ENCODE peak calls at places on chromosome 16, in five cellular contexts. One of them, this sample, is unnamed.

GRCh38 chr16:71311553-71312158 is 22.5 kb upstream of the CMTR2 start:
- DNase-seq in epithelial cell of prostate: no peak
- DNase-seq in upper lobe of left lung: no peak
- DNase-seq in tibial artery: no peak
- DNase-seq in right cardiac atrium: no peak
- DNase-seq in this sample: peak; percentile 17

GRCh38 chr16:26051078-26051477 is 359.3 kb downstream of the HS3ST4 start:
- DNase-seq in epithelial cell of prostate: no peak
- DNase-seq in right cardiac atrium: no peak
- DNase-seq in upper lobe of left lung: no peak
- DNase-seq in tibial artery: no peak
- DNase-seq in this sample: no peak

GRCh38 chr16:767743-768235 is 7.3 kb downstream of the MSLN start:
- DNase-seq in epithelial cell of prostate: no peak
- DNase-seq in right cardiac atrium: peak; percentile 69
- DNase-seq in tibial artery: no peak
- DNase-seq in upper lobe of left lung: no peak
- DNase-seq in this sample: no peak

GRCh38 chr16:78377312-78377711 is 277.9 kb downstream of the WWOX start:
- DNase-seq in upper lobe of left lung: no peak
- DNase-seq in right cardiac atrium: no peak
- DNase-seq in epithelial cell of prostate: no peak
- DNase-seq in tibial artery: no peak
- DNase-seq in this sample: no peak

GRCh38 chr16:71792176-71792575 is 16.5 kb downstream of the AP1G1 start:
- DNase-seq in right cardiac atrium: no peak
- DNase-seq in epithelial cell of prostate: no peak
- DNase-seq in tibial artery: no peak
- DNase-seq in upper lobe of left lung: no peak
- DNase-seq in this sample: no peak

GRCh38 chr16:57704011-57704904 is 9.7 kb downstream of the DRC7 start:
- DNase-seq in epithelial cell of prostate: no peak
- DNase-seq in upper lobe of left lung: no peak
- DNase-seq in tibial artery: no peak
- DNase-seq in right cardiac atrium: no peak
- DNase-seq in this sample: no peak

GRCh38 chr16:82672676-82673075 is 45.9 kb downstream of the CDH13 start:
- DNase-seq in upper lobe of left lung: no peak
- DNase-seq in tibial artery: no peak
- DNase-seq in epithelial cell of prostate: no peak
- DNase-seq in right cardiac atrium: no peak
- DNase-seq in this sample: no peak

GRCh38 chr16:13110124-13110796 is 208.9 kb downstream of the SHISA9 start:
- DNase-seq in upper lobe of left lung: no peak
- DNase-seq in right cardiac atrium: no peak
- DNase-seq in tibial artery: peak; percentile 53
- DNase-seq in epithelial cell of prostate: no peak
- DNase-seq in this sample: no peak

GRCh38 chr16:70341600-70341999 is 5.1 kb upstream of the DDX19A start:
- DNase-seq in epithelial cell of prostate: no peak
- DNase-seq in tibial artery: no peak
- DNase-seq in upper lobe of left lung: no peak
- DNase-seq in right cardiac atrium: no peak
- DNase-seq in this sample: no peak

GRCh38 chr16:23941025-23941424 is 105.2 kb downstream of the PRKCB start:
- DNase-seq in right cardiac atrium: no peak
- DNase-seq in tibial artery: no peak
- DNase-seq in epithelial cell of prostate: no peak
- DNase-seq in upper lobe of left lung: no peak
- DNase-seq in this sample: no peak

GRCh38 chr16:14051110-14051729 is 19.9 kb upstream of the MRTFB start:
- DNase-seq in epithelial cell of prostate: no peak
- DNase-seq in tibial artery: no peak
- DNase-seq in upper lobe of left lung: no peak
- DNase-seq in right cardiac atrium: no peak
- DNase-seq in this sample: no peak

GRCh38 chr16:88730632-88731607 is 24.6 kb downstream of the CTU2 start:
- DNase-seq in right cardiac atrium: no peak
- DNase-seq in upper lobe of left lung: no peak
- DNase-seq in epithelial cell of prostate: no peak
- DNase-seq in tibial artery: no peak
- DNase-seq in this sample: no peak

GRCh38 chr16:9091867-9092281 is 430 bp downstream of the HAPSTR1 start:
- DNase-seq in upper lobe of left lung: no peak
- DNase-seq in tibial artery: peak; percentile 41
- DNase-seq in right cardiac atrium: peak; percentile 83
- DNase-seq in epithelial cell of prostate: no peak
- DNase-seq in this sample: peak; percentile 53

DNA sequence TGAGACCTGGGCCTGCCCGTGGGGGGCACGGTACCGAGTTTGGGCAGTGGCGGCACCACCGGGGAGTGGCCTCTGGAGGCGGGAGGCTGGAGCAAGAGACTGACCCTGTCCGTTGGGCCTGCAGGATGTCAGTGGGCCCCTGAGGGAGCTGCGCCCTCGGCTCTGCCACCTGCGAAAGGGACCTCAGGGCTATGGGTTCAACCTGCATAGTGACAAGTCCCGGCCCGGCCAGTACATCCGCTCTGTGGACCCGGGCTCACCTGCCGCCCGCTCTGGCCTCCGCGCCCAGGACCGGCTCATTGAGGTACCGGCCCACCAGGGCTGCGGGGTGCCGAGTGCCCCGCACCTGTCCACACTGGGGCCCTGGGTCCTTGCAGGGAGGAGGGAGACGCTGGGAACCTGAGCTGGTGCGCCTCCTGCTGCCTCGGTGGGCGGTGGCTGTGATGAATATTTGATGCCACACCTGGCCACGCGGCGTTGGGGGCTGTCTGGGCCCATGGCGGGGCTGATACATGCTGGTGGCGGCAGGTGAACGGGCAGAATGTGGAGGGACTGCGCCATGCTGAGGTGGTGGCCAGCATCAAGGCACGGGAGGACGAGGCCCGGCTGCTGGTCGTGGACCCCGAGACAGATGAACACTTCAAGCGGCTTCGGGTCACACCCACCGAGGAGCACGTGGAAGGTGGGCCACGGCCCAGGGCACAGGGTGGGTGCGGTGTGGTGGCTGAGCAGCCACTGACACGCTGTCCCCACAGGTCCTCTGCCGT is 9.7 kb downstream of the NHERF2 start:
- DNase-seq in right cardiac atrium: peak; percentile 71
- DNase-seq in tibial artery: no peak
- DNase-seq in upper lobe of left lung: no peak
- DNase-seq in epithelial cell of prostate: no peak
- DNase-seq in this sample: no peak
- H3K27ac ChIP-seq in right cardiac atrium: peak overlapping the region; percentile 88
- H3K27ac ChIP-seq in tibial artery: peak overlapping the region; percentile 98
- H3K27ac ChIP-seq in upper lobe of left lung: peak overlapping the region; percentile 95
- H3K27ac ChIP-seq in epithelial cell of prostate: no peak overlapping the region
- H3K27ac ChIP-seq in this sample: peak overlapping the region; percentile 75

DNA sequence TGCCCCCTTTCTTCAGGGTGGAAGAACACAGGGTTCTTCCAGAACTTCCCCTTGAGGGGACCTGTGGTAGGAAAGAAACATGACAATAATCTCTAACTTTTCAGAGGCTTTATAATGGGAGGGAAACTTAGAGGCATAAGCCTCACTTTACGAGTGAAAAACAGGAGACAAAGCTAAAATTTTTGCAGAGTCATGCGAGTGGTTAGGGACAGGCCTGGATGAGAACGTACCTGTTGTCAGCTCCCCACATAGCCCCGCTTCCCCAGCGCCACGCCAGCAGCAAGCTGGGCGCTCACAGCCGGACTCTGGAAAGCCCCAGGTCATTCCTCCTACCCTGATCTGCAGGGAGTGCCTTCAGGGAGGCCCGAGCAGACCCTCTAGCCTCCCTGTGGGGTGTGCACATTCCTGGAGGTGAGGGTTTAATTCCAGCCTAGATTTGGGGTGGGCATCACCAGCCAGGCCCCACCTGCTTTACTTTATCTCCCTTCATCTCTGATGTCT is 53.6 kb downstream of the LDHD start:
- DNase-seq in right cardiac atrium: no peak
- DNase-seq in epithelial cell of prostate: no peak
- DNase-seq in tibial artery: no peak
- DNase-seq in upper lobe of left lung: no peak
- DNase-seq in this sample: no peak
- H3K27ac ChIP-seq in right cardiac atrium: no peak overlapping the region
- H3K27ac ChIP-seq in epithelial cell of prostate: no peak overlapping the region
- H3K27ac ChIP-seq in tibial artery: no peak overlapping the region
- H3K27ac ChIP-seq in upper lobe of left lung: peak overlapping the region; percentile 73
- H3K27ac ChIP-seq in this sample: no peak overlapping the region

GRCh38 chr16:3716831-3717234 is 491 bp downstream of the TRAP1 start:
- DNase-seq in tibial artery: no peak
- DNase-seq in epithelial cell of prostate: no peak
- DNase-seq in right cardiac atrium: no peak
- DNase-seq in upper lobe of left lung: peak; percentile 31
- DNase-seq in this sample: peak; percentile 58
- H3K27ac ChIP-seq in tibial artery: peak overlapping the region; percentile 90
- H3K27ac ChIP-seq in epithelial cell of prostate: peak overlapping the region; percentile 46
- H3K27ac ChIP-seq in right cardiac atrium: peak overlapping the region; percentile 19
- H3K27ac ChIP-seq in upper lobe of left lung: peak overlapping the region; percentile 89
- H3K27ac ChIP-seq in this sample: peak overlapping the region; percentile 88

GRCh38 chr16:67462279-67462655 is 18.7 kb downstream of the ATP6V0D1 start:
- DNase-seq in epithelial cell of prostate: no peak
- DNase-seq in upper lobe of left lung: no peak
- DNase-seq in right cardiac atrium: no peak
- DNase-seq in tibial artery: no peak
- DNase-seq in this sample: no peak
- H3K27ac ChIP-seq in epithelial cell of prostate: peak overlapping the region; percentile 46
- H3K27ac ChIP-seq in upper lobe of left lung: peak overlapping the region; percentile 88
- H3K27ac ChIP-seq in right cardiac atrium: no peak overlapping the region
- H3K27ac ChIP-seq in tibial artery: no peak overlapping the region
- H3K27ac ChIP-seq in this sample: peak overlapping the region; percentile 96

DNA sequence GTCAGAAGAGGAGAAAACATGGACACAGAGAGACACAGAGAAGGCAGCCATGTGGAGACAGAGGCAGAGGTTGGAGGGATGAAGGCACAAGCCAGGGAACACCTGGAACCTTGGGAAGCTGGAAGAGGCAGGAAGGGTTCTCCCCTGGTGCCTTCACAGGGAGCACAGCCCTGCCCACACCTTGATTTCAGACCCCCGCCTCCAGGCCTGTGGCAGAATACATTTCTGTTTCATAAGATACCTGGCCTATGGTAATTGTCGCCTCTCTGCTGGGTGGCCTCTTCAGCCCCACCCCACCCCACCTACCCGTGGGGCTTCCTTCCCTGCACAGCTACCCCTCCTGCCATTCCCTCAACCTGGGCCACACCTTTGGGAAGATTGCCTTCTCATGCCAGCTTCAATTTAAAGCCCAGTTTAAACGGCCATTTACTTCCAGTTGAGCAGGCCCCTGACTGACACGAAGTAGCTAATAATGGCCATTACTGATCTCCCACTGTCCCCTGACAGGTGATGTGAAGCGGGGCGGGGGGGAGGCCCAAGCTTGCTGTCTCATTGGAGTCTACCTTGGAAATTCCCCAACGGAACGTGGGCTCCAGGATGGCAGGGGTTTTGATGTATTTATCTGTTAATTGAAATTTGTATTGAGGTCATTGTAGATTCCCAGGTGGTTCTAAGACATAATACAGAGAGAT is 291.7 kb upstream of the FOXF1 start:
- DNase-seq in right cardiac atrium: no peak
- DNase-seq in epithelial cell of prostate: no peak
- DNase-seq in tibial artery: no peak
- DNase-seq in upper lobe of left lung: peak; percentile 8
- DNase-seq in this sample: no peak
- H3K27ac ChIP-seq in right cardiac atrium: no peak overlapping the region
- H3K27ac ChIP-seq in epithelial cell of prostate: no peak overlapping the region
- H3K27ac ChIP-seq in tibial artery: no peak overlapping the region
- H3K27ac ChIP-seq in upper lobe of left lung: no peak overlapping the region
- H3K27ac ChIP-seq in this sample: peak overlapping the region; percentile 78

GRCh38 chr16:85166699-85167588 is 54.7 kb upstream of the CIBAR2 start:
- DNase-seq in epithelial cell of prostate: no peak
- DNase-seq in upper lobe of left lung: no peak
- DNase-seq in right cardiac atrium: peak; percentile 44
- DNase-seq in tibial artery: no peak
- DNase-seq in this sample: peak; percentile 52
- H3K27ac ChIP-seq in epithelial cell of prostate: no peak overlapping the region
- H3K27ac ChIP-seq in upper lobe of left lung: no peak overlapping the region
- H3K27ac ChIP-seq in right cardiac atrium: no peak overlapping the region
- H3K27ac ChIP-seq in tibial artery: no peak overlapping the region
- H3K27ac ChIP-seq in this sample: no peak overlapping the region

GRCh38 chr16:59633996-59634579 is 900.0 kb upstream of the GOT2 start:
- DNase-seq in tibial artery: no peak
- DNase-seq in epithelial cell of prostate: no peak
- DNase-seq in upper lobe of left lung: no peak
- DNase-seq in right cardiac atrium: no peak
- DNase-seq in this sample: no peak
- H3K27ac ChIP-seq in tibial artery: no peak overlapping the region
- H3K27ac ChIP-seq in epithelial cell of prostate: no peak overlapping the region
- H3K27ac ChIP-seq in upper lobe of left lung: no peak overlapping the region
- H3K27ac ChIP-seq in right cardiac atrium: no peak overlapping the region
- H3K27ac ChIP-seq in this sample: no peak overlapping the region

This sample was measured in body of pancreas.